ENCODE peak calls at places on chromosomes 13 and 19, in seven cellular contexts. V is GM10248; C is GM12865; B is mucosa of descending colon; Y is colonic mucosa; P is activated CD4-positive, alpha-beta T cell treated with anti-CD3 and anti-CD28 coated beads for 48 hours; L is non-pigmented ciliary epithelial cell. W is an unnamed sample.

GRCh38 chr19:20453424-20453938 is 112.1 kb downstream of the ZNF737 start:
- DNase-seq in V (no peak), C (no peak), B (no peak), Y (no peak), P (no peak), L (no peak), W (no peak)

GRCh38 chr19:21483589-21484170 is 21.7 kb upstream of the ZNF429 start:
- DNase-seq in V (peak), C (peak), B (peak), Y (peak), P (peak), L (no peak), W (no peak)

GRCh38 chr13:44191504-44192171 is 182.0 kb upstream of the SERP2 start:
- DNase-seq in V (no peak), C (peak), B (no peak), Y (peak), P (peak), L (no peak), W (peak)

GRCh38 chr19:49749055-49749716 is 13.9 kb downstream of the TSKS start:
- DNase-seq in V (no peak), C (no peak), B (no peak), Y (no peak), P (no peak), L (no peak), W (peak)

GRCh38 chr13:82800391-82800790 is 1081.9 kb downstream of the SLITRK1 start:
- DNase-seq in V (no peak), C (no peak), B (no peak), Y (no peak), P (no peak), L (peak), W (no peak)

GRCh38 chr13:40776681-40777165 is 5.7 kb upstream of the MRPS31 start:
- DNase-seq in V (no peak), C (peak), B (peak), Y (no peak), P (peak), L (no peak), W (no peak)

GRCh38 chr13:53121131-53121773 is 92.6 kb downstream of the OLFM4 start:
- DNase-seq in V (no peak), C (no peak), B (no peak), Y (no peak), P (no peak), L (no peak), W (no peak)

GRCh38 chr13:93450226-93450625 is 223.6 kb downstream of the GPC6 start:
- DNase-seq in V (no peak), C (no peak), B (no peak), Y (no peak), P (no peak), L (peak), W (no peak)

GRCh38 chr19:15642807-15643206 is 2.1 kb downstream of the CYP4F3 start:
- DNase-seq in V (no peak), C (no peak), B (no peak), Y (no peak), P (no peak), L (no peak), W (no peak)

GRCh38 chr19:48403606-48404005 is 10.1 kb downstream of the GRIN2D start:
- DNase-seq in V (peak), C (peak), B (no peak), Y (peak), P (peak), L (no peak), W (peak)

GRCh38 chr19:55247621-55248099 is 11.2 kb downstream of the PPP6R1 start:
- DNase-seq in V (no peak), C (no peak), B (peak), Y (peak), P (no peak), L (no peak), W (no peak)

GRCh38 chr19:36528921-36529518 is 949 bp upstream of the ZNF260 start:
- DNase-seq in V (peak), C (peak), B (no peak), Y (no peak), P (peak), L (no peak), W (peak)

GRCh38 chr13:25971499-25972145 is 80.2 kb downstream of the SHISA2 start:
- DNase-seq in V (no peak), C (no peak), B (no peak), Y (no peak), P (peak), L (no peak), W (no peak)

GRCh38 chr13:107348931-107349330 is 781.0 kb upstream of the ARGLU1 start:
- DNase-seq in V (no peak), C (no peak), B (no peak), Y (no peak), P (no peak), L (no peak), W (peak)

GRCh38 chr19:57282011-57282636 is 1.8 kb downstream of the ZNF460 start:
- DNase-seq in V (peak), C (peak), B (no peak), Y (no peak), P (peak), L (no peak), W (no peak)

W was measured in cerebellum.